ENCODE peak calls at places on chromosome 15, in six cellular contexts. Q is H1, O is neuronal stem cell, K is mesenchymal stem cell, H is H9, F is IMR-90. D is an unnamed sample.

GRCh38 chr15:69719527-69719926 is 266.9 kb downstream of the RPLP1 start:
- DNase-seq in K (peak), F (no peak), H (no peak), O (no peak), Q (no peak), D (no peak)

GRCh38 chr15:32884136-32884535 is 166.3 kb downstream of the GREM1 start:
- DNase-seq in K (peak), F (peak), O (no peak), H (no peak), Q (no peak), D (no peak)

GRCh38 chr15:31869640-31870335 is 160.5 kb upstream of the CHRNA7 start:
- DNase-seq in Q (no peak), K (no peak), H (no peak), O (no peak), F (no peak), D (no peak)

GRCh38 chr15:101325263-101326025 is 30.4 kb upstream of the SNRPA1 start:
- DNase-seq in Q (no peak), H (peak), K (no peak), O (no peak), F (no peak), D (no peak)

GRCh38 chr15:49927462-49927861 is 191.6 kb downstream of the ATP8B4 start:
- DNase-seq in Q (no peak), K (peak), H (no peak), F (peak), O (no peak), D (peak)

GRCh38 chr15:98873441-98874218 is 134.0 kb downstream of the PGPEP1L start:
- DNase-seq in O (no peak), K (peak), F (peak), H (no peak), Q (no peak), D (peak)

GRCh38 chr15:77464129-77464865 is 43.6 kb downstream of the HMG20A start:
- DNase-seq in K (no peak), O (no peak), H (no peak), F (peak), Q (no peak), D (no peak)

GRCh38 chr15:78840661-78841060 is 29.4 kb upstream of the ADAMTS7 start:
- DNase-seq in H (no peak), O (no peak), Q (no peak), F (no peak), K (no peak), D (no peak)

GRCh38 chr15:28984421-28985375 is 98.9 kb downstream of the APBA2 start:
- DNase-seq in K (peak), F (peak), H (no peak), Q (no peak), O (peak), D (no peak)

GRCh38 chr15:37995461-37996347 is 61.3 kb downstream of the TMCO5A start:
- DNase-seq in H (no peak), Q (no peak), F (peak), K (peak), O (peak), D (peak)

GRCh38 chr15:48721061-48721810 is 75.7 kb upstream of the FBN1 start:
- DNase-seq in O (no peak), K (peak), Q (no peak), H (no peak), F (peak), D (no peak)

GRCh38 chr15:64532921-64533320 is 72.5 kb downstream of the ZNF609 start:
- DNase-seq in H (no peak), O (no peak), F (no peak), K (peak), Q (no peak), D (no peak)

GRCh38 chr15:88255496-88256171 is 905 bp downstream of the NTRK3 start:
- DNase-seq in K (peak), O (peak), F (peak), Q (no peak), H (peak), D (peak)

GRCh38 chr15:89155656-89156055 is 65.7 kb downstream of the RLBP1 start:
- DNase-seq in O (no peak), Q (no peak), F (no peak), K (no peak), H (no peak), D (no peak)

GRCh38 chr15:55743615-55743978 is 645 bp upstream of the PRTG start:
- DNase-seq in F (no peak), H (no peak), Q (no peak), O (no peak), K (no peak), D (no peak)

GRCh38 chr15:32042269-32042996 is 12.1 kb downstream of the CHRNA7 start:
- DNase-seq in K (no peak), F (no peak), H (no peak), Q (no peak), O (no peak), D (no peak)

GRCh38 chr15:94069834-94070233 is 161.5 kb upstream of the MCTP2 start:
- DNase-seq in F (no peak), Q (no peak), K (no peak), O (no peak), H (no peak), D (no peak)

GRCh38 chr15:71400347-71400746 is 285.1 kb downstream of the THSD4 start:
- DNase-seq in H (no peak), K (no peak), F (peak), O (no peak), Q (no peak), D (no peak)

GRCh38 chr15:57427367-57427821 is 51.1 kb downstream of the CGNL1 start:
- DNase-seq in F (no peak), Q (peak), O (peak), K (peak), H (peak), D (peak)

GRCh38 chr15:70636540-70637165 is 126.7 kb downstream of the UACA start:
- DNase-seq in H (peak), O (no peak), K (peak), Q (no peak), F (no peak), D (no peak)

GRCh38 chr15:34241376-34242350 is 16.8 kb downstream of the EMC4 start:
- DNase-seq in F (peak), K (peak), Q (no peak), O (no peak), H (no peak), D (peak)

GRCh38 chr15:69469467-69470191 is 17.0 kb downstream of the RPLP1 start:
- DNase-seq in Q (no peak), H (no peak), K (peak), F (peak), O (no peak), D (no peak)

GRCh38 chr15:85473455-85473854 is 93.1 kb downstream of the AKAP13 start:
- DNase-seq in K (peak), H (no peak), Q (no peak), O (no peak), F (peak), D (no peak)

GRCh38 chr15:91968610-91969009 is 115.1 kb downstream of the SLCO3A1 start:
- DNase-seq in O (no peak), K (no peak), F (no peak), Q (no peak), H (peak), D (no peak)

GRCh38 chr15:91963051-91963450 is 109.5 kb downstream of the SLCO3A1 start:
- DNase-seq in O (no peak), H (no peak), Q (no peak), F (no peak), K (no peak), D (no peak)

GRCh38 chr15:91965501-91966180 is 112.1 kb downstream of the SLCO3A1 start:
- DNase-seq in Q (no peak), O (no peak), H (no peak), K (no peak), F (peak), D (peak)

GRCh38 chr15:91967935-91968605 is 114.6 kb downstream of the SLCO3A1 start:
- DNase-seq in F (peak), K (no peak), Q (no peak), O (no peak), H (no peak), D (no peak)

GRCh38 chr15:91966181-91966552 is 112.7 kb downstream of the SLCO3A1 start:
- DNase-seq in K (no peak), Q (no peak), O (no peak), H (no peak), F (no peak), D (no peak)
- H3K14ac ChIP-seq in K (no peak), Q (no peak), O (no peak), H (no peak), F (no peak), D (no peak)

GRCh38 chr15:75202251-75203016 is 752 bp downstream of the C15orf39 start:
- DNase-seq in Q (no peak), K (peak), H (peak), O (peak), F (peak), D (peak)

GRCh38 chr15:75201609-75202250 is at the start of gene C15orf39:
- DNase-seq in O (peak), Q (no peak), H (peak), F (peak), K (peak), D (peak)

GRCh38 chr15:75204340-75205063 is 2.8 kb downstream of the C15orf39 start:
- DNase-seq in K (peak), Q (peak), O (peak), F (peak), H (peak), D (peak)

GRCh38 chr15:75203908-75204263 is 2.2 kb downstream of the C15orf39 start:
- DNase-seq in Q (no peak), K (peak), O (no peak), F (no peak), H (no peak), D (no peak)

GRCh38 chr15:75203017-75203907 is 1.6 kb downstream of the C15orf39 start:
- DNase-seq in O (no peak), H (no peak), Q (no peak), F (peak), K (peak), D (no peak)
- H3K18ac ChIP-seq in O (peak), H (no peak), Q (peak), F (no peak), K (peak), D (peak)

DNA sequence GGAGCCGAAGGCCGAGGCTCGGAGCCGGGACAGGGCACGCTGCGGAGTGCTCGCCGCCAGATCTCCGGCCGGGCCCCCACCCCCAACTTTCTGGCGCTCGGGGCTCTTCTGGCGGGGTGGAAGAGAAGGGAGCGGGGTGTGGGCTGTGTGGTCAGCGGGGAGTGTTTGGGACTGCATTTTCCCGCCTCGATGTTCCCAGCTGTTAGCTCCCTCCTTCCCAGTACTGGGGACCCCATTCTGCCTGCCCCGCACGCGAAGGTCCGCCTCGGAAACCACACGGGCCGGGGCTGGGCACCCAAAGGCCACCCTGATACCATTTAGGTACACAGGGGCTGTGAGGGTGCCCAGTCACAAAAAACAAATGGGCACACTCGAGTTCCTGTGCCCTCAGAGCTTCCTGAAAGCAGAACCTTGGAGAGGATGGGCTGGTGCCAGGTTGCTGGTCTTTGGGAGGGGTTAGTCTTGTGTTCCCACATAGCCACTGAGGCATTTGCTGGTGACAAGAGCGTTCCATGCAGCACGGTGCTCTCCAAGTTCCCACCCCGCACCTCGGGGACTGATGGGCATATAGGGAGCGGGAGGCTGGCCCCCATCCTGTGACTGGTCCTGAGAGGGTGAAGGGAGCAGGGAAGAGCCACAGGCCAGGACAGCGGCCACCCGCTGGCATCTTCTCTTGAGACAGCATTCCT is 621 bp downstream of the TYRO3 start:
- DNase-seq in K (peak), O (peak), F (no peak), H (peak), Q (no peak), D (no peak)
- H2AK5ac ChIP-seq in K (no peak), O (peak), F (peak), H (no peak), Q (peak), D (peak)

GRCh38 chr15:90550919-90551318 is 21.2 kb downstream of the CRTC3 start:
- DNase-seq in F (no peak), K (no peak), H (no peak), Q (no peak), O (no peak), D (no peak)
- H3K14ac ChIP-seq in F (no peak), K (no peak), H (no peak), Q (no peak), O (no peak), D (no peak)

GRCh38 chr15:80953953-80954778 is 35.5 kb downstream of the MESD start:
- DNase-seq in F (peak), K (no peak), Q (peak), H (peak), O (no peak), D (peak)
- H3K18ac ChIP-seq in F (no peak), K (no peak), Q (peak), H (peak), O (no peak), D (no peak)

DNA sequence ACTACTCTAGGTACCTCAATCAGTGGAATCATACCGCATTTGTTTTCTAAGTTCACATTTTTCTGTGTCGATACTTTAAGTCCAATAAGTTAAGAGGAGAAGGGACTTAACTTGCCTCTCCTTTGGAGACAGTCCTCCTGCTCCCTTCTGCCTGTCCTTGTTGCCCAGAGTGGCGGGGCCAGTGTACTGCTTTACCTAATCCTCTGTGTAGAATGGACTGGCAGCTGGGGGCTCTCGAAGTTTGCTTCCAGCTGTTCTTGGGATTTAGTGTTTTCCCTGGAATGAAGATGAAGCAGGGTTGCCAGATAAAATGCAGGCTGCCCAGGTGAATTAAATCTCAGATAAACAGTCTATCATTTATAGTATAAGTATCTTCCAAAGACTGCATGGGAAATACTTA is 287.6 kb upstream of the C2CD4B start:
- DNase-seq in K (no peak), H (no peak), F (no peak), Q (no peak), O (no peak), D (no peak)
- H2AK5ac ChIP-seq in K (peak), H (no peak), F (peak), Q (no peak), O (no peak), D (no peak)

DNA sequence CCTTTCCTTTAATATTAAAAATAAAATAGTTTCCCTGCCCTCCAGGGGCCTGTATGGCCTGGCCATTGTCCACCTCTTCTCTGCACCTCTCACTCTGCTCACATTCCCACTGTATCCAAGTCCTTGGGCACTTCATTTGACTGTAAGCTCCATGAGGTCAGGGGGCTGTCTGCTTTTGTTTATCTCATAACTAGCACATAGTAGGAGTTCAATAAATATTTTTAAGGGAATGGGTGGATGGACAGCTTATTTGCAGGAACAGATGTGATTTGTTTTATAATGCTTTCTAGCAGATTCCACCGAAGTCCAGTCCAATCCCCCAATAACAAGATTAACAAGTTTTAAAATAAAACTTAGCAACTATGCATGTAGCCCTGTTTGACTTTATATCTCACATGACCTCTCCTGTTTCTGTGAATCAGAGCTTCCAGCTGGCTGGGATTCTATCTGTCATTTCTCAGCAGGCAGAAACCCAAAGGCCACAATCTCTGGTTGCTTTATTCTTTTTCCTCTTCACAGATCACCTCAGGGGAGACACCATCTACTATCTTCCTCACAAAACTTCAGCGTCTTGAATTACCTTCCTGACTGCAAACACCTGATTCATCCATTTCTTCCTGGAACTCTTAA is 123.0 kb upstream of the NR2F2 start:
- DNase-seq in H (no peak), F (peak), O (no peak), K (no peak), Q (no peak), D (no peak)
- H3K14ac ChIP-seq in H (no peak), F (no peak), O (no peak), K (no peak), Q (no peak), D (no peak)

DNA sequence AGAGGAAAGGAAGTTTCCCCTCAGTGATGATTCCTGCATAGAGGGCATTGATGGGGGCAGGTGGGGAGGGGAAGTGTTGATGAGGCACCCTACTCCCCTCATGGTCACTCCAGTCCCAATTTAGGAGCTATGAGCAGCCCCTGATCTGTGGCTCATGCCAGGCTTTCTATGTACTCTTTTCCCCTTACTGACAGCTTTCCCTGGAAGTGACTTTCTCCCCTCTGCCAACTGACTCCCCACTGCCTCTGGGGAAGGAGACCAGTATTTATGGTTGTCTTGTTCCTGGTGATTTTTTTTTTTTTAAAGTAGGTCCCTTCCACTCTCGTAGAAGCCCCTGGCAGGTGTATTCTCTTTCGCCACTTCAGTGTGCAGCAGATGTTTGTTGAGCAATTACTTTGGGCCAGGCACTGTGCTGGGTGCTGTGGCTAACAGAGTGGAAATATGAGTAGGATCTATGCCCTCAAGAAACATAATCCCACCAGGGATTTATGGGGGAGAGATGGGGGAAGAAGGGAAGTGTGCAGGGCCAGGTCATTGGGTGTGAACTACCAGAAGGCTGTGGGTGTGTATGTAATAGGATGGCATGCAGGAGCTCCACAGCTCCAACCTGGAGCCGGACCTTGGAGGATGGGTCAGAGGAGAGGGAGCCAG is 3.4 kb downstream of the SMAD6 start:
- DNase-seq in F (no peak), Q (no peak), K (no peak), O (no peak), H (no peak), D (no peak)
- H3K18ac ChIP-seq in F (no peak), Q (no peak), K (no peak), O (no peak), H (no peak), D (peak)

DNA sequence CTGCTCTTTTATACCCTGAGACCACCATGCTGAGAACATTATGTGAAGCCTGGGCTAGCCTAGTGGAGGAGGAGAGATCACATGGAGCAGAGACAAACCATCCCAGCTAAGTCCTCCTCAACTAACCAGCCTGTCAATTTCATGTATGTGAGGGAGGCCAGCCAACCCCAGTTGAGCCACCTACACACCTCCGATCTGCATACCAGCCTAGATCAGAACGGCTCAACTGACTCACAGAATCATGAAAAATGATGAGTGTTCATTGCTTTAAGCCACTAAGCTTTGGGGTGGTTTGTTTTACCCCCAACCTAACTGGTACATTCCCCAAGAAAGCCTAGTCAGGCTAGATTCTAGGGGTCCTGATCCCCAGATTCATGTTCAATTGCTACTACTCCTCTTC is 19.4 kb upstream of the CA12 start:
- DNase-seq in Q (no peak), K (no peak), O (no peak), F (no peak), H (no peak), D (no peak)
- H2AK5ac ChIP-seq in Q (peak), K (peak), O (no peak), F (peak), H (no peak), D (no peak)

D was measured in trophoblast cell.